ENCODE peak calls at places on chromosome 10, in six cellular contexts. K is fibroblast of lung, A is skeletal muscle cell, J is endodermal cell, R is AG10803, D is fibroblast of mammary gland. C is an unnamed sample.

GRCh38 chr10:79057481-79058275 is 11.1 kb upstream of the ZMIZ1 start:
- DNase-seq in K (no peak), A (no peak), J (peak; percentile 42), R (no peak), D (no peak), C (no peak)

GRCh38 chr10:96334888-96335526 is 23.8 kb downstream of the OPALIN start:
- DNase-seq in K (peak; percentile 14), A (no peak), J (peak; percentile 79), R (peak; percentile 49), D (peak; percentile 42), C (no peak)

GRCh38 chr10:19628767-19629443 is 187.3 kb upstream of the PLXDC2 start:
- DNase-seq in K (peak; percentile 25), A (no peak), J (peak; percentile 61), R (peak; percentile 7), D (peak; percentile 28), C (no peak)

GRCh38 chr10:79047875-79048638 is 20.7 kb upstream of the ZMIZ1 start:
- DNase-seq in K (no peak), A (no peak), J (peak; percentile 59), R (no peak), D (no peak), C (no peak)

GRCh38 chr10:51607436-51607835 is 92.0 kb downstream of the CSTF2T start:
- DNase-seq in K (no peak), A (no peak), J (no peak), R (no peak), D (no peak), C (no peak)

GRCh38 chr10:123567984-123568745 is 98.0 kb upstream of the GPR26 start:
- DNase-seq in K (no peak), A (no peak), J (peak; percentile 30), R (no peak), D (no peak), C (no peak)

GRCh38 chr10:22681301-22681700 is 33.1 kb downstream of the PIP4K2A start:
- DNase-seq in K (no peak), A (no peak), J (no peak), R (no peak), D (no peak), C (no peak)

GRCh38 chr10:114458955-114459354 is 54.7 kb upstream of the AFAP1L2 start:
- DNase-seq in K (no peak), A (no peak), J (peak; percentile 90), R (peak; percentile 17), D (peak; percentile 47), C (no peak)

GRCh38 chr10:21191512-21191911 is 294.4 kb upstream of the NEBL start:
- DNase-seq in K (no peak), A (no peak), J (no peak), R (no peak), D (no peak), C (no peak)

GRCh38 chr10:119026301-119027110 is 3.0 kb upstream of the NANOS1 start:
- DNase-seq in K (peak; percentile 41), A (no peak), J (peak; percentile 47), R (no peak), D (no peak), C (no peak)

GRCh38 chr10:119029613-119030420 is at the start of gene NANOS1:
- DNase-seq in K (peak; percentile 38), A (no peak), J (peak; percentile 84), R (no peak), D (no peak), C (no peak)

GRCh38 chr10:119030421-119031250 is 1.1 kb downstream of the NANOS1 start:
- DNase-seq in K (peak; percentile 52), A (no peak), J (peak; percentile 91), R (peak; percentile 34), D (peak; percentile 53), C (no peak)

GRCh38 chr10:119031496-119032059 is 2.1 kb downstream of the NANOS1 start:
- DNase-seq in K (no peak), A (no peak), J (peak; percentile 52), R (no peak), D (no peak), C (no peak)

DNA sequence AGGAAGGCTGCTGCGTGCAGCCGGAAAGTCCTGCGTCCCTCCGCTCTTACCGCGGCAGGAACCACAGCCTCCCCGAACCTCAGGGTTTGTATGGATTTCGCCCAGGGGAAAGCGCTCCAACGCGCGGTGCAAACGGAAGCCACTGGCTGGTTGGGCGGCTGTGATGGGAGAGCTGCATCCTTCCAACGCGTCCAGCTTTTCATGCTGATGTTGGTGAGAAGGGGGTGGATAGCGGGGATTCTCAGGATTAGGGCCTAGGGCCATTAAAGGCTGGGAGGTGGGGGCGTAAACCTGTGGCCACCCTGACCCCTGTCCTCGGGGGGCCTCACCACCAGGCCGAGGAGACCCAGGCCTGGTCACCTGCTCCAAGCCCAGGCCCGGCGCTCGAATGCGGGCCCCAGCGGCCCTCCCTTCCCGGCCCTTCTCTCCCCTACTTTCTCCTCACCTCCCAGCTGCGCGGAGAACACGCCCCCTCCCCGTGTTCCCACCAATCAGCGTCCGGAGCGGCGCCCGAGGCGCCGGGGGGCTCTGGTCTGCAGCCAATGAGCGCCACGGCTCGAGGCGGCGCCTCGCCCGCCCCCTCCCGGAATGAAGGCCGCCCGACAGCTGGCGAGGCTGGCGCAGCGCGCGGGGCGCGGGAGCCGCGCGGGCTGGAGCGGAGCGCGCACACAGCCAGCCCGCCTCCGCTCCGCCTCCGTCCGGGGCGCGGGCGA is 458 bp upstream of the NANOS1 start:
- DNase-seq in K (peak; percentile 82), A (no peak), J (peak; percentile 98), R (peak; percentile 73), D (peak; percentile 76), C (no peak)
- H3K4me3 ChIP-seq in K (peak overlapping the region; percentile 46), A (peak overlapping the region; percentile 36), J (peak overlapping the region; percentile 71), R (peak overlapping the region; percentile 34), D (peak overlapping the region; percentile 31), C (peak overlapping the region; percentile 33)

DNA sequence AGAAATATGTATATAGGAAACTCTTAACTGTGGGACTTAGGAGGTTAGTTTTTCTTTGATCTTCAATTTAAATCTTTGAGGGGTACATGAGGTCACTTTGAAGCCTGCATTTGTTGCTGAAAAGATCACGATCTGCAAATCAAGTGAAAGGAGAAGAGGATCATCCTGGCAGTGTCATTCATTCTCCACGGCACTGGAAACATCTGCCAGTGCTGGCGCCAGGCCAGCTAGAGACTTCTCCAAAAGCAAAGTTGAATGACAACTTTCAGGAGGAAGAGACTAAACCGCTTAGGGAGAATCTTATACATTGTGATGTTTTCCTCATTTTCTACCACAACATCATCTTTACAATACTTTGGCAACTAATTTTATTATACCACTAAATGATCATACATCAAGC is 42.5 kb downstream of the MRC1 start:
- DNase-seq in K (no peak), A (no peak), J (no peak), R (no peak), D (no peak), C (no peak)
- H3K4me3 ChIP-seq in K (no peak overlapping the region), A (no peak overlapping the region), J (no peak overlapping the region), R (no peak overlapping the region), D (no peak overlapping the region), C (no peak overlapping the region)

DNA sequence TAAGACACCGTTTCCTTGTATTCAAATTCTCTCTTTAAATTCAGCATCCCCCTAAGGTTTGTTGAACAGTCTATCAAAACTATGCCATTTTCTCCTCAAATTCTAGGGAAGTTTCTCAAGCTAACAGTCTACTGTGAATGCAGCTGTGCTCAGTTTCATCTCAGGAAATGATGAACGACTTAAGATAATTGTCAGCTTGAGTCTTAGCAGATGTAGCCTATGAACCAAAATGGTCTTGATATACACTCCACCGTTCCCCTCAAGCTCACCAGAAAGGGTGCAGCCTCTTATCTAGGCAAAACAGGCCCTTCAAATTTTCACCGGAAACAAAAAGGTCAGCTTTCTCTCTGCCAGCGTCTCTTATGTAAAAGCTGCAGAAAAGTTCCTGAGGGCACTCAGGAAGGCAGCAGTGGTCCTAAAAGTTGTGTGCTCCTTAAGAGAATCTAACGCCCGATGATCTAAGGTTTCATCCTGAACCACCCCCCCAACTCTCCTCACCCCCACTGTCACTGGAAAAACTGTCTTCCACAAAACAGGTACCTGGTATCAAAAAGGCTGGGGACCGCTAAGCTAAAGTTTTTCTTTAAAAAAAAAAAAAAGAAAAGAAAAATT is 2.1 kb downstream of the DNAJC9 start:
- DNase-seq in K (no peak), A (no peak), J (no peak), R (no peak), D (peak; percentile 15), C (no peak)
- H3K4me3 ChIP-seq in K (peak overlapping the region; percentile 87), A (peak overlapping the region; percentile 12), J (peak overlapping the region; percentile 96), R (peak overlapping the region; percentile 93), D (peak overlapping the region; percentile 88), C (peak overlapping the region; percentile 79)

GRCh38 chr10:80187465-80188409 is 17.6 kb downstream of the ANXA11 start:
- DNase-seq in K (no peak), A (no peak), J (no peak), R (no peak), D (no peak), C (no peak)
- H3K4me3 ChIP-seq in K (no peak overlapping the region), A (no peak overlapping the region), J (no peak overlapping the region), R (no peak overlapping the region), D (no peak overlapping the region), C (no peak overlapping the region)